ENCODE peak calls at places on chromosomes 7 and 10, in seven cellular contexts. H is body of pancreas, N is breast epithelium, E is right lobe of liver, J is gastrocnemius medialis, P is A549, R is IMR-90. A is an unnamed sample. For H3K9me3, the result is how much of the 10 kb centered on the place peaks cover.

GRCh38 chr10:43040482-43041256 is 36.2 kb upstream of the RET start:
- DNase-seq in R (no peak), N (no peak), J (peak), P (no peak), E (no peak), H (no peak), A (no peak)

GRCh38 chr10:74213019-74213418 is 62.0 kb downstream of the ADK start:
- DNase-seq in R (no peak), J (no peak), H (no peak), E (no peak), P (no peak), N (no peak), A (no peak)

GRCh38 chr10:27100800-27101347 is 580 bp upstream of the ANKRD26 start:
- DNase-seq in E (no peak), R (no peak), H (peak), P (no peak), J (no peak), N (no peak), A (no peak)

GRCh38 chr7:79624336-79624735 is 170.9 kb upstream of the MAGI2 start:
- DNase-seq in N (no peak), R (no peak), P (no peak), H (no peak), E (no peak), J (no peak), A (no peak)

GRCh38 chr7:2526659-2527504 is 7.3 kb downstream of the LFNG start:
- DNase-seq in N (no peak), R (no peak), J (no peak), P (no peak), E (peak), H (peak), A (no peak)

GRCh38 chr7:121459148-121459547 is 63.0 kb upstream of the FAM3C start:
- DNase-seq in N (no peak), P (no peak), H (no peak), E (no peak), R (no peak), J (no peak), A (no peak)

GRCh38 chr7:111893190-111893589 is 313.0 kb downstream of the DOCK4 start:
- DNase-seq in P (no peak), N (no peak), J (no peak), E (no peak), R (no peak), H (no peak), A (no peak)

GRCh38 chr10:9786576-9786975 is 1231.1 kb upstream of the CELF2 start:
- DNase-seq in J (no peak), R (peak), E (no peak), H (no peak), P (no peak), N (no peak), A (no peak)

GRCh38 chr10:87593702-87594101 is 66.0 kb upstream of the PAPSS2 start:
- DNase-seq in H (no peak), E (no peak), R (peak), P (no peak), J (no peak), N (no peak), A (no peak)

GRCh38 chr7:143320620-143321019 is 4.7 kb downstream of the CLCN1 start:
- DNase-seq in H (peak), N (no peak), R (no peak), P (no peak), E (peak), J (no peak), A (no peak)

GRCh38 chr7:117719377-117719776 is 153.9 kb downstream of the CTTNBP2 start:
- DNase-seq in P (no peak), E (no peak), R (no peak), N (no peak), J (no peak), H (no peak), A (no peak)

GRCh38 chr7:130144632-130145171 is 60.5 kb downstream of the TMEM209 start:
- DNase-seq in N (peak), R (peak), H (peak), J (no peak), P (peak), E (no peak), A (no peak)

GRCh38 chr10:31242902-31243301 is 76.1 kb upstream of the ZEB1 start:
- DNase-seq in E (peak), N (no peak), H (no peak), R (peak), P (peak), J (no peak), A (no peak)

GRCh38 chr10:89032141-89032814 is 41.7 kb downstream of the FAS start:
- DNase-seq in J (no peak), E (no peak), P (peak), H (no peak), N (no peak), R (peak), A (no peak)

GRCh38 chr7:16739863-16740622 is 13.5 kb upstream of the TSPAN13 start:
- DNase-seq in H (peak), P (peak), N (no peak), J (no peak), E (no peak), R (peak), A (no peak)

GRCh38 chr10:64409349-64409748 is 888.1 kb downstream of the REEP3 start:
- DNase-seq in N (no peak), P (no peak), E (no peak), H (no peak), R (no peak), J (no peak), A (no peak)

DNA sequence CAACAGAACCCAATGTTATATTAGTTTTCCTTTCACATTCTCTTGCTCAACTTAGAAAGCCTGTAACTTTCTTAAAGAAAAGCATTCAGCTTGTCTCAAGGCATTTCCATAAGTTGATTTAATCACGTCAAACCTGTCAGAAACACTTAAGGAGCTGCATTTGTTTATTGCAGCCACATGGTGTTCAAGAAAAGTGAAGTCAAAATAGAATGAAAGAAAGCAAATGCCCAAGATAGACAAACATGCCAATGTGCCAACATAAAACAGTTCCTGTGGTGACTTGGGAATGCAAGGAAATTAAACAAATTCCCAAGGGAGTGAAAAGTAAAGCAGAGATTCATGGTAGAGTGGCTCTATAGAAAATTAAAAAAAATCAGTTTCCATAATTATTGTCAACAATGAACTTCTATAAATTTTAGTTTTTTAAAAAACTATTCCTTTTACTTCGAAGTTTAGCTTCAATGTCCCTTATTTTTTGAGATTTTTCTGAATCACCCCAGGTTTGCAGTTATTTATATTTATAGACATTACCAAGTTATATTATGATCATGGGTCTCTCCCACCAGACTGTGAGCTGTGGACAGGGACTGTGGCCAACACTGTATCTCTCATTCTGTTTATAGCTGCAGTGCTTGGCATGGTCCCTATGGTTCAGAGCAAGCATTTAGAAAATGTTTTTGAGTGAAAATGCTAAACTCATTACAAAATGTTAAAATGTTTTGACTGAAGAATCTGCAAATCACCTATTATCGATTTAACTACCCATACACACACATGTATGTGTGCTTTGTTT is 887.4 kb downstream of the REEP3 start:
- DNase-seq in P (no peak), R (no peak), N (no peak), J (no peak), E (no peak), H (no peak), A (no peak)
- H3K9me3 ChIP-seq in P (under half), R (under half), N (under half), J (under half), E (under half), H (under half), A (under half)

GRCh38 chr7:157139142-157140117 is 704 bp downstream of the UBE3C start:
- DNase-seq in E (peak), P (peak), N (peak), R (peak), J (peak), H (peak), A (no peak)

GRCh38 chr7:157140118-157140905 is 1.6 kb downstream of the UBE3C start:
- DNase-seq in P (no peak), R (no peak), E (no peak), J (no peak), N (no peak), H (no peak), A (no peak)

GRCh38 chr7:157138101-157138423 is 664 bp upstream of the UBE3C start:
- DNase-seq in J (no peak), N (no peak), R (no peak), E (no peak), H (no peak), P (no peak), A (no peak)

GRCh38 chr7:157136372-157136771 is 2.4 kb upstream of the UBE3C start:
- DNase-seq in H (no peak), P (peak), J (no peak), E (no peak), R (peak), N (no peak), A (no peak)

DNA sequence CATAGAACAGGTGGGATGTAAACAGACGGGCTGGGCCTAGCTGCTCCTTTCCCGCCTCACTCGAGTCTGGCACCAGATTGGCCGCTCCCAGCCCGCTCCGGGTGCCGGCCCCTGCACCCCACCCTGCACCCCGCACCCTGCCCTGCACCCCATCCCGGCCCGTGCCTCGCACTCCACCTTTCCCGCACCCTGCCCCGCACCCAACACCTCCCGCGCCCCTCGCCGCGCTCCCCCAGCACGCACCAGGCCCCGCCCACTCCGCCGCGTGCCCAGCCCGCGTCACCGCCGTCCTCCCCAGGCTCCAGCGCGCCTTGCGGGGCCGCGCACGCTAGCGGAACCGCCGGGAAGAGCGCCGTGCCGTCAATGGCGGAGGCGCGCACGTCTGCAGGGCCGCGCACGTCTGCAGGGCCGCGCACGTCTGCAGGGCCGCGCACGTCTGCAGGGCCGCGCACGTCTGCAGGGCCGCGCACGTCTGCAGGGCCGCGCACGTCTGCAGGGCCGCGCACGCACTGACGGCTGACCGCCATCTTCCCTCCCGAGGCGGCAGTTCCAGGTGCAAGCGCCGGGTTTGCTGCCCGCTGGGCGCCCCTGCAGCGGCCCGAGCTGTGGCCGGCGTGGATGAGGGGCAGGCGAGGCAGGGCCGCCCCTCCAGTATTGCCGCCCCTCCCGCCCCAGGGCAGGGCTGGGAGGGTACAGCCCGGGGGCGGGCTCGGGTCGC is at the start of gene UBE3C:
- DNase-seq in H (peak), E (peak), N (peak), R (peak), J (peak), P (peak), A (peak)
- TF ChIP-seq POLR2A in H (peak), E (peak), N (no peak), R (peak), J (peak), P (peak), A (peak)

GRCh38 chr7:128266891-128267839 is 26.1 kb downstream of the LEP start:
- DNase-seq in H (peak), E (no peak), R (peak), N (peak), P (no peak), J (no peak), A (no peak)
- TF ChIP-seq CTCF in H (no peak), E (no peak), R (no peak), N (no peak), P (no peak), J (no peak), A (no peak)

GRCh38 chr7:64181586-64181985 is 25.4 kb upstream of the ZNF735 start:
- DNase-seq in E (no peak), N (no peak), P (no peak), R (no peak), J (no peak), H (no peak), A (no peak)

GRCh38 chr7:64182036-64182790 is 24.8 kb upstream of the ZNF735 start:
- DNase-seq in N (no peak), E (no peak), R (no peak), P (no peak), J (no peak), H (no peak), A (no peak)

GRCh38 chr7:64183126-64183742 is 23.8 kb upstream of the ZNF735 start:
- DNase-seq in P (no peak), E (no peak), J (no peak), N (no peak), R (no peak), H (peak), A (no peak)

GRCh38 chr7:64183827-64184372 is 23.1 kb upstream of the ZNF735 start:
- DNase-seq in E (no peak), R (no peak), J (no peak), P (no peak), H (no peak), N (no peak), A (no peak)

DNA sequence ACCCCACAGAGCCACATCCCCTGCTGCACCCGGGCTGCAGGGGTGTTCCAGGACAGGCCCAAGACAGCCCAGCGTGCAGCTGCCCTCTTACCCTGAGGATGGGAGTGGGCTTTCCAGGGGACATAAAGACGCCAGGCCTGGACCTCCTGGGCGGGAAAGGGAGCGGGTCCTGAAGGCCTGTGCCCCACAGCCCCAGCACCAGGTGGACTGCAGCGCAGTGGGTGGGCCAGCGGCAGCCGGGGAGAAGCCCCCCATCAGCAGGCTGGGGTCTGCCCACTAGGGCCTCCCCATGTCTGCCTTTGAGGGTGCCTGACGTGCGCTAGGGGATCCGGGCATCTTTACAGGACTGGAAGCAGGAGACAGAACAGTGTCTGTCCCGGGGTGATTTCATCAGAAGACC is 22.6 kb upstream of the ZNF735 start:
- DNase-seq in P (no peak), J (no peak), E (no peak), H (no peak), R (no peak), N (no peak), A (no peak)
- H3K9me3 ChIP-seq in P (under half), J (under half), E (under half), H (under half), R (under half), N (under half), A (under half)

DNA sequence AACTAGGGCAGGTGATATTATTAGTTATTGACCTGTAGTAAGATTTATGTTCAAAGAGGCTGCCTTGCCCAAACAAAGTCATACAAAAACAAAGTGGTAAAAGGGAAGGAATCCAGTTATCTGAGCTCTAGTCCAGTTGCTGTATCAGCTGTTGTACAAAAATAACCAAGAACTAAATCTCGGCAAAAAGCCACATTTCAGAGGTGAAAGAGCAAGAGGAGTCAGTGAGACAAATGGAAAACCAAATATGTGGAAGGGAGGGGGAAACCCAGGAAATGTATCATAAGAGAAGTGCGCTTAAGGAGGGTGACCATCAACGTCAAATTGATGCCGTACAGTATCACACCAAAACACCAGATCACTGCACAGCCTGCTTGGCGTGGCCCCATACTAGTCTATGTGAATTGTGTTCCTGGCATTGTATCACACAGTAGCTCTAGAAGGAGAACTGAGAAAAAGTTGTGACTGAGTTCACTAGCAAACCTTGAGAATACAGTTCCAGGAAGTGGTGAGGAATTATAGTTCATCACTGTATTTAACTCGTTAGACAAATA is 6.4 kb downstream of the AGBL3 start:
- DNase-seq in P (no peak), H (no peak), N (no peak), E (no peak), J (no peak), R (peak), A (no peak)
- TF ChIP-seq POLR2A in P (no peak), H (no peak), N (no peak), E (no peak), J (no peak), R (no peak), A (no peak)

GRCh38 chr7:83325083-83325482 is 162.4 kb upstream of the PCLO start:
- DNase-seq in P (peak), E (no peak), J (no peak), R (no peak), N (no peak), H (no peak), A (no peak)
- TF ChIP-seq CTCF in P (no peak), E (no peak), J (no peak), R (no peak), N (no peak), H (no peak), A (no peak)

GRCh38 chr10:37701781-37702493 is 155.5 kb downstream of the ZNF248 start:
- DNase-seq in R (no peak), J (no peak), P (no peak), H (no peak), N (no peak), E (no peak), A (no peak)
- H3K9me3 ChIP-seq in R (under half), J (under half), P (under half), H (under half), N (under half), E (under half), A (under half)

GRCh38 chr10:5946786-5947185 is 30.6 kb downstream of the IL15RA start:
- DNase-seq in H (no peak), J (no peak), P (no peak), R (no peak), N (no peak), E (no peak), A (no peak)

GRCh38 chr10:5947471-5948207 is 29.7 kb downstream of the IL15RA start:
- DNase-seq in J (no peak), P (no peak), H (no peak), R (no peak), N (no peak), E (no peak), A (no peak)

GRCh38 chr10:5944389-5945202 is 32.7 kb downstream of the IL15RA start:
- DNase-seq in J (peak), H (peak), P (peak), R (peak), E (peak), N (peak), A (peak)

GRCh38 chr10:5945203-5945534 is 32.2 kb downstream of the IL15RA start:
- DNase-seq in P (no peak), N (no peak), J (no peak), E (no peak), R (no peak), H (no peak), A (no peak)

GRCh38 chr10:5945561-5946418 is 31.6 kb downstream of the IL15RA start:
- DNase-seq in P (no peak), J (peak), E (peak), N (peak), H (peak), R (peak), A (no peak)
- TF ChIP-seq POLR2A in P (no peak), J (no peak), E (peak), N (peak), H (peak), R (peak), A (no peak)

DNA sequence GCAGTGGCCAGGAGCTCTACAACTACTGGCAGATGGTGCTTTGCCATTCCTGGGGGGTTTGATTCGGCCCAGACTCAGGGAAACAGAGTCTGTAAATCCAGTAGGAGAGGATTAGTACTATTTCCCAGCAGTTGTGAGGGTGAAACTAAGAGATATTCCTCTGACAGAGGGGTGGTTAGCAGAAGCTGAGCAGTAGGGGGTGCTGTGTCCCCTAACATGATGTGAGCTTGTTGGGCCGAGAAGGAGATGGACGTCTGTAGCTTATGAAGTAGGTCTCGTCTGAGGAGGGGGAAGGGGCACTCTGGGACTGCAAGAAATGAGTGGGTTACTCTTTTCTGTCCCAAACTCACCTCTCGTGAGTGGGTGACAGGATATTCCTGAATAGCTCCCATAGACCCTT is 179.2 kb upstream of the MBL2 start:
- DNase-seq in R (peak), N (no peak), E (peak), J (no peak), H (peak), P (peak), A (no peak)
- TF ChIP-seq CTCF in R (peak), N (no peak), E (peak), J (no peak), H (peak), P (no peak), A (no peak)

A was measured in suprapubic skin.